ENCODE peak calls at places on chromosomes 1 and 21, in nine cellular contexts. L is activated T-cell treated with anti-CD3 and anti-CD28 coated beads for 1 hour, M is esophagus squamous epithelium, G is hypothalamus, Q is midbrain, S is pancreas, I is COR-L47, P is iris pigment epithelial cell, W is adrenal gland. B is an unnamed sample.
A peak's percentile ranks its signal among the peaks of the same experiment; 100 is the strongest.

GRCh38 chr1:37035828-37036666 is 1.7 kb upstream of the GRIK3 start:
- DNase-seq in P (no peak), W (no peak), S (no peak), I (no peak), L (no peak), G (no peak), M (no peak), Q (no peak), B (no peak)

GRCh38 chr1:212700892-212701819 is 1.5 kb upstream of the BATF3 start:
- DNase-seq in G (peak; percentile 19), L (no peak), M (no peak), W (peak; percentile 69), P (peak; percentile 78), S (peak; percentile 34), I (no peak), Q (peak; percentile 31), B (peak; percentile 53)

GRCh38 chr1:7454895-7455784 is 316.0 kb upstream of the VAMP3 start:
- DNase-seq in M (no peak), L (no peak), I (no peak), W (peak; percentile 12), S (no peak), Q (no peak), P (peak; percentile 22), G (no peak), B (peak; percentile 9)

GRCh38 chr1:35931424-35932157 is 686 bp downstream of the AGO3 start:
- DNase-seq in Q (no peak), G (no peak), W (peak; percentile 23), P (peak; percentile 18), L (no peak), I (no peak), S (peak; percentile 58), M (no peak), B (peak; percentile 26)

GRCh38 chr21:42317341-42317741 is 2.1 kb upstream of the TFF3 start:
- DNase-seq in M (no peak), G (no peak), Q (no peak), P (no peak), S (no peak), L (no peak), W (no peak), I (peak; percentile 92), B (no peak)

GRCh38 chr1:30677471-30677870 is 45.9 kb downstream of the MATN1 start:
- DNase-seq in P (no peak), G (no peak), I (no peak), M (no peak), S (no peak), Q (no peak), L (no peak), W (no peak), B (no peak)

GRCh38 chr1:171142081-171142450 is 43.0 kb upstream of the FMO2 start:
- DNase-seq in S (no peak), L (no peak), M (no peak), I (no peak), Q (peak; percentile 50), P (peak; percentile 74), G (no peak), W (peak; percentile 36), B (no peak)

GRCh38 chr1:153393926-153394325 is 3.1 kb upstream of the S100A8 start:
- DNase-seq in P (no peak), S (no peak), G (no peak), L (no peak), W (no peak), I (no peak), M (no peak), Q (no peak), B (no peak)

GRCh38 chr1:150194381-150195031 is 41.4 kb downstream of the ANP32E start:
- DNase-seq in S (no peak), Q (no peak), W (no peak), I (no peak), G (no peak), M (no peak), L (no peak), P (peak; percentile 95), B (no peak)

GRCh38 chr1:167219646-167220536 is 795 bp upstream of the POU2F1 start:
- DNase-seq in P (peak; percentile 58), G (peak; percentile 58), S (peak; percentile 86), M (peak; percentile 58), Q (peak; percentile 84), I (peak; percentile 99), W (peak; percentile 89), L (peak; percentile 89), B (peak; percentile 69)

GRCh38 chr1:181094813-181095212 is 6.3 kb downstream of the IER5 start:
- DNase-seq in W (peak; percentile 23), Q (no peak), M (no peak), P (peak; percentile 74), L (no peak), I (no peak), G (no peak), S (no peak), B (no peak)

GRCh38 chr1:233738396-233738795 is 124.5 kb downstream of the KCNK1 start:
- DNase-seq in M (no peak), P (no peak), Q (no peak), L (no peak), G (no peak), I (no peak), S (no peak), W (no peak), B (no peak)

GRCh38 chr1:218829143-218829542 is 344.5 kb upstream of the LYPLAL1 start:
- DNase-seq in P (no peak), I (no peak), L (no peak), W (no peak), Q (no peak), M (no peak), S (no peak), G (no peak), B (no peak)

GRCh38 chr1:247335871-247336270 is 4.2 kb upstream of the ZNF496 start:
- DNase-seq in S (no peak), M (no peak), L (no peak), I (no peak), W (no peak), P (no peak), Q (no peak), G (no peak), B (no peak)

GRCh38 chr1:62774971-62775578 is 8.9 kb upstream of the ATG4C start:
- DNase-seq in M (no peak), I (no peak), Q (no peak), L (no peak), P (no peak), G (no peak), S (no peak), W (no peak), B (no peak)

GRCh38 chr1:185656663-185657062 is 77.5 kb upstream of the HMCN1 start:
- DNase-seq in L (no peak), P (no peak), S (no peak), W (no peak), G (no peak), I (no peak), M (no peak), Q (no peak), B (no peak)

GRCh38 chr1:116666747-116667576 is 571 bp downstream of the IGSF3 start:
- DNase-seq in P (no peak), S (no peak), Q (no peak), L (no peak), G (no peak), W (no peak), I (no peak), M (no peak), B (no peak)

GRCh38 chr1:27605796-27606707 is 2.1 kb upstream of the AHDC1 start:
- DNase-seq in Q (peak; percentile 67), G (peak; percentile 24), S (no peak), L (peak; percentile 51), I (peak; percentile 72), P (peak; percentile 52), M (no peak), W (peak; percentile 51), B (peak; percentile 60)

GRCh38 chr21:28485301-28486022 is 507.2 kb downstream of the LTN1 start:
- DNase-seq in P (peak; percentile 60), Q (no peak), W (no peak), M (no peak), I (no peak), G (no peak), S (no peak), L (no peak), B (no peak)

GRCh38 chr1:43617011-43617410 is 32.9 kb upstream of the KDM4A start:
- DNase-seq in M (no peak), P (no peak), S (no peak), W (no peak), I (no peak), Q (no peak), L (no peak), G (no peak), B (no peak)

GRCh38 chr21:32248616-32249550 is 30.0 kb downstream of the MIS18A start:
- DNase-seq in S (no peak), W (no peak), G (no peak), M (no peak), P (no peak), Q (no peak), I (peak; percentile 84), L (no peak), B (no peak)

B was measured in globus pallidus.